ENCODE peak calls at places on chromosomes 13 and 19, in nine cellular contexts. R is CD4-positive, CD25-positive, alpha-beta regulatory T cell; Q is GM23248; P is CD4-positive, alpha-beta memory T cell; S is suprapubic skin; Z is astrocyte; D is lower lobe of right lung; W is A673; J is testis. T is an unnamed sample. For H3K4me1, the result is how much of the 10 kb centered on the place peaks cover.

GRCh38 chr13:20461481-20461859 is 64.2 kb downstream of the CRYL1 start:
- DNase-seq in R (no peak), Q (peak), P (no peak), S (no peak), Z (peak), D (no peak), W (peak), J (no peak), T (no peak)

GRCh38 chr13:93723316-93723715 is 496.7 kb downstream of the GPC6 start:
- DNase-seq in R (no peak), Q (peak), P (no peak), S (no peak), Z (no peak), D (no peak), W (peak), J (no peak), T (no peak)

GRCh38 chr19:33819875-33820781 is 23.5 kb downstream of the KCTD15 start:
- DNase-seq in R (peak), Q (peak), P (peak), S (peak), Z (peak), D (peak), W (peak), J (peak), T (peak)

GRCh38 chr19:58388175-58388526 is 1.1 kb downstream of the RPS5 start:
- DNase-seq in R (no peak), Q (peak), P (no peak), S (no peak), Z (no peak), D (no peak), W (no peak), J (no peak), T (no peak)

GRCh38 chr13:107124129-107124718 is 556.3 kb upstream of the ARGLU1 start:
- DNase-seq in R (no peak), Q (peak), P (no peak), S (no peak), Z (no peak), D (no peak), W (peak), J (no peak), T (no peak)

GRCh38 chr19:30695171-30695875 is 323.1 kb downstream of the ZNF536 start:
- DNase-seq in R (no peak), Q (no peak), P (no peak), S (peak), Z (no peak), D (no peak), W (no peak), J (no peak), T (no peak)

GRCh38 chr19:47587295-47587694 is 14.3 kb upstream of the ZNF541 start:
- DNase-seq in R (no peak), Q (peak), P (no peak), S (no peak), Z (peak), D (no peak), W (no peak), J (no peak), T (no peak)

GRCh38 chr13:108086678-108087077 is 128.7 kb downstream of the LIG4 start:
- DNase-seq in R (no peak), Q (peak), P (no peak), S (no peak), Z (no peak), D (no peak), W (peak), J (peak), T (no peak)

GRCh38 chr19:17156947-17157302 is 58.2 kb upstream of the USE1 start:
- DNase-seq in R (no peak), Q (no peak), P (no peak), S (no peak), Z (no peak), D (peak), W (no peak), J (peak), T (no peak)

GRCh38 chr13:20901668-20902437 is 693 bp downstream of the XPO4 start:
- DNase-seq in R (peak), Q (peak), P (peak), S (no peak), Z (peak), D (no peak), W (peak), J (peak), T (no peak)

GRCh38 chr19:10643968-10644290 is 10.2 kb upstream of the ILF3 start:
- DNase-seq in R (no peak), Q (no peak), P (no peak), S (no peak), Z (no peak), D (no peak), W (no peak), J (peak), T (no peak)

GRCh38 chr19:51727349-51727880 is 3.6 kb upstream of the HAS1 start:
- DNase-seq in R (no peak), Q (peak), P (no peak), S (no peak), Z (no peak), D (no peak), W (no peak), J (no peak), T (no peak)

GRCh38 chr13:22311734-22312404 is 641.0 kb downstream of the FGF9 start:
- DNase-seq in R (no peak), Q (no peak), P (no peak), S (no peak), Z (no peak), D (no peak), W (no peak), J (no peak), T (no peak)

GRCh38 chr13:91313581-91313980 is 33.9 kb upstream of the MIR17HG start:
- DNase-seq in R (no peak), Q (no peak), P (no peak), S (no peak), Z (no peak), D (no peak), W (no peak), J (no peak), T (no peak)
- H3K4me3 ChIP-seq in R (no peak), Q (no peak), P (no peak), S (no peak), Z (no peak), D (no peak), W (no peak), J (no peak), T (no peak)

GRCh38 chr19:12778020-12778904 is 2.9 kb upstream of the HOOK2 start:
- DNase-seq in R (peak), Q (peak), P (peak), S (no peak), Z (peak), D (peak), W (peak), J (peak), T (peak)
- H3K4me1 ChIP-seq in R (half or more), Q (under half), P (under half), S (half or more), Z (under half), D (half or more), W (under half), J (under half), T (under half)

DNA sequence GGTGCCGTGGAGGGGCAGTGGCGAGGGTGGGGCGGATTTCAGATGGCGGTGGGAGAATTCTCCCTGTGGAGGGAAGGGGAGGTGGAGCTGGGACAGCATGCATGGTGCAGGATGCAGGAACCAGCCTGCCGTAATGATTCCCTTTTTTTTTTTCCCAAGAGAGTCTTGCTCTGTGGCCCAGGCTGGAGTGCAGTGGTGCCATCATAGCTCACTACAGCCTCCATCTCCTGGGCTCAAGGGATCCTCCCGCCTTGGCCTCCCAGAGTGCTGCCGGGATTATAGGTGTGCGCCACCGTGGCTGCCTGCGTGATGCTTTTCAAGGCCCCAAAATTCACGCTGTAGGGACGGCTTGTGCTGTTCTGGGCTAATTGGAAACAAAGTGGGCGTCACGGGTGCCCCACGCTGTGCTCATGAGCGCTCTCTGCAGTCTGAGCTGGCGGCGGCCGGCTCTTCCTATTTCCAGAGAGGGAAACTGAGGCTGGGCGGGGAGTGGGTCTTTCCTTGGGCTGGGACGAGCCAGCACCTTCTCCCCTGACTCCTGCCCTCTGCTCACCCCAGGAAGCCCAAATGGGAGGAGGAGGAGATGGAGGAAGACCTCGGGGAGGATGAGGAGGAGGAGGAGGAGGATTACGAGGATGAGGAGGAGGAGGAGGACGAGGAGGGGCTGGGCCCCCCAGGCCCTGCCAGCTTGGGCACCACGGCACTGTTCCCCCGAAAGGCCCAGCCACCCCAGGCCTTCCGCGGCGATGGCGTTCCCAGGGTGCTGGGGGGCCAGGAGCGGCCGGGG is 6.2 kb downstream of the ARID3A start:
- DNase-seq in R (no peak), Q (no peak), P (no peak), S (no peak), Z (no peak), D (no peak), W (no peak), J (no peak), T (no peak)
- H3K4me3 ChIP-seq in R (no peak), Q (no peak), P (no peak), S (no peak), Z (no peak), D (no peak), W (no peak), J (no peak), T (no peak)

GRCh38 chr19:42248270-42249148 is 6.1 kb upstream of the GSK3A start:
- DNase-seq in R (no peak), Q (no peak), P (no peak), S (no peak), Z (no peak), D (no peak), W (no peak), J (no peak), T (no peak)
- H3K4me1 ChIP-seq in R (under half), Q (under half), P (under half), S (half or more), Z (under half), D (half or more), W (half or more), J (half or more), T (under half)

GRCh38 chr19:29526730-29527499 is 1.1 kb downstream of the VSTM2B start:
- DNase-seq in R (no peak), Q (peak), P (no peak), S (no peak), Z (no peak), D (no peak), W (peak), J (no peak), T (no peak)
- H3K4me3 ChIP-seq in R (no peak), Q (no peak), P (no peak), S (peak), Z (no peak), D (no peak), W (no peak), J (peak), T (peak)

DNA sequence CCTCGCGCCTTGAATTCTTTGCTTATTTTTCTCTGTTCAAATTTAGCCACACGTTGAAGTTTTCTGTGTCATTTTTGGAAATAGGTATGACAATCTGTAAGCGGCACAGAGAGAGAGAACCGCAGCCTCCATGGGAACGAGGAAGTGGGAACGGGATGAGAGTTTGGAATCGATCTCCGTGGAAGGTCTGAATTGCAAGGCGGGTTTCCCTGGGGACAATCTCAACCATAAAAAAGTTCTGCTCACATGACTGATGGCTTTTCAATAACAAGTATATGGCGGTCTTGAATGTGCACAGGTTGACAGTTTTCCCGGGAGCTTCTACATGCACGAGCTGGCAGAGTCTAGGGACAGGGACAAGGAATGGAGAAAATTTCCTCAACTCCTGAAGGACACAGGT is 90.9 kb downstream of the INSR start:
- DNase-seq in R (no peak), Q (no peak), P (no peak), S (no peak), Z (no peak), D (no peak), W (no peak), J (no peak), T (no peak)
- H3K4me1 ChIP-seq in R (under half), Q (under half), P (under half), S (under half), Z (under half), D (under half), W (under half), J (under half), T (under half)

DNA sequence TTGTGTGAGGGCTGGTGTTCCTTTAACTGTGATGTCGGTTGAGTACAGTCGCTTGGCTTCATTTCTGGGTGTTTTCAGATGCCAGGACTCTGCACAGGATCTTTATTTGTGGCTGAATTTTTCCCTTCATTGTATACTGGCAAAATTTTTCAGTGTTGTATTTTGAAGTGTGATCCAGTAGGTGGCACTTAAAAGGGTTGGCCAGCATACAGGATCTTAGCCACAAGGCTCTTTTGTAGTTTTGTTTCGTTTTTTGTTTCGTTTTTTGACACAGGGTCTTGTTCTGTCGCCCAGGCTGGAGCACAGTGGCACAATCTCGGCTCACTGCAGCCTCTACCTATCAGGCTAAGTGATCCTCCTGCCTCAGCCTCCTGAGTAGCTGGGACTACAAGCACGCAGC is 8.7 kb downstream of the FCAR start:
- DNase-seq in R (peak), Q (no peak), P (no peak), S (no peak), Z (no peak), D (no peak), W (peak), J (no peak), T (no peak)
- H3K4me3 ChIP-seq in R (no peak), Q (no peak), P (no peak), S (no peak), Z (no peak), D (no peak), W (no peak), J (no peak), T (no peak)

DNA sequence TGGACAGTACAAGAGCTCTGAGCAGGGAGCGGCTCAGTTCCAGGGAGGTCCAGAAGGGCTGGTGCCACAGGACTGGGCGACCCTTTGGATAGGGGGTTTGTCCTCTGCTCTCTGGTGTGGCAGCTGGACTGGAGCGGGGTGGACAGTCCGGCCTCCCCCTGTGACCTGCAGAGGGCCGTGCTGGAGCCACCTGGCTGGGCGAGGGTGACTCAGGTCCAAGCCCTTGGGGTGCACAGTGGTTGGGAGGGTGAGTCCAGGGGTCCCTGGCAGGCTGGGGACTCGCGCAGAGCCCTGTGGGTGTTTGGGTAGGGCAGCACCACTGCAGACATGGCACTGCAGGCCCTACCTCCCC is 7.2 kb downstream of the SSBP4 start:
- DNase-seq in R (no peak), Q (no peak), P (no peak), S (no peak), Z (no peak), D (no peak), W (no peak), J (no peak), T (no peak)
- H3K4me1 ChIP-seq in R (half or more), Q (under half), P (half or more), S (half or more), Z (under half), D (half or more), W (half or more), J (half or more), T (half or more)

DNA sequence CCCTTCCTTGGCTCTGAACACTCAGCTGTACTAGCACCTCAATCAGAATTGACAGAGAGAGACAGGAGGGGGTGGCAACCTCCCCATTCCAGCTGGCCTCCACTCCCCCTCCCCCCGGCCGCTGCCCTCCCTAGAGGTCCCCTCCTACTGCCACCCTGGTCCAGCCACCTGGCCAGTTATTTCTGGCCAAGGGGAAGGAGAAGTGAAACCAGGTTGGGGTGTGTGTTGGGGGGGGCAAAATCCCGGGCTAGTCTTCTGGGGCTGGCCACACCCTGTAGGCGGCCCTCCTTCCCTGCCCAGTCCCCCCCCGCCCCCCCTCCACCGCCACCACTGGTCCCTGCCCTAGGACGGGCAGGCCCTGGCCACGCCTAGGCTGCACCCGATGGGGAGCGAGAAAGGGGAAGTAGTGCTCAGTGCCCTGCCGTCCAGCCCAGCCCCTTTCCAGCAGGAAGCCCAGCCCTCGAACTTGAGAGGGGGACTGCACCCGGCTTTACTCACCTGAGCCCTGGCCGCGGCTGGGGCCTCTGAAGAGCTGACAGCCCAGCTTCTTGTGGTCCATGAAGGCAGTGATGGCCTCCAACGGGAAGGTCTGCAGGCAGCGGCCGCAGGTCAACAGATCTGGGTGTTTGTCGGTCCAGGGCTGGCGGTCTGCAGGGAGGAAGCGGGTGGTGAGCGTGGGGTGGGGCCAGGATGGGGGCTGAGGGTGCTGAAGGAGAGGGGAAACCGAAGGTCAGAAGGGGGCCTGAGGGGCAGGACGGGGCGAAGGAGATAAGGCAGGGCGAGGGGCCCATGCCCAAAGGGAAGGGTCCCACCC is 856 bp downstream of the ZNF296 start:
- DNase-seq in R (peak), Q (peak), P (peak), S (peak), Z (no peak), D (peak), W (no peak), J (peak), T (peak)
- H3K4me3 ChIP-seq in R (no peak), Q (peak), P (peak), S (peak), Z (peak), D (peak), W (peak), J (peak), T (peak)